ENCODE peak calls at places on chromosomes 4 and X, in six cellular contexts. One of them, this sample, is unnamed.

GRCh38 chr4:120850048-120850599 is 72.4 kb downstream of the PRDM5 start:
- DNase-seq in nephron progenitor cell: no peak
- DNase-seq in tibial nerve: no peak
- DNase-seq in mucosa of descending colon: no peak
- DNase-seq in epithelial cell of esophagus: no peak
- DNase-seq in upper lobe of right lung: no peak
- DNase-seq in this sample: no peak

GRCh38 chrX:153725832-153726285 is 1.2 kb downstream of the ABCD1 start:
- DNase-seq in nephron progenitor cell: no peak
- DNase-seq in tibial nerve: no peak
- DNase-seq in mucosa of descending colon: no peak
- DNase-seq in epithelial cell of esophagus: no peak
- DNase-seq in upper lobe of right lung: no peak
- DNase-seq in this sample: no peak

GRCh38 chr4:24551492-24552330 is 32.6 kb downstream of the DHX15 start:
- DNase-seq in nephron progenitor cell: no peak
- DNase-seq in tibial nerve: no peak
- DNase-seq in mucosa of descending colon: no peak
- DNase-seq in epithelial cell of esophagus: peak; percentile 13
- DNase-seq in upper lobe of right lung: no peak
- DNase-seq in this sample: no peak

GRCh38 chr4:83830138-83830537 is 294.2 kb downstream of the GPAT3 start:
- DNase-seq in nephron progenitor cell: no peak
- DNase-seq in tibial nerve: no peak
- DNase-seq in mucosa of descending colon: no peak
- DNase-seq in epithelial cell of esophagus: no peak
- DNase-seq in upper lobe of right lung: no peak
- DNase-seq in this sample: no peak

GRCh38 chrX:135086197-135086854 is 34.0 kb downstream of the ETDB start:
- DNase-seq in nephron progenitor cell: peak; percentile 23
- DNase-seq in tibial nerve: peak; percentile 38
- DNase-seq in mucosa of descending colon: peak; percentile 62
- DNase-seq in epithelial cell of esophagus: peak; percentile 81
- DNase-seq in upper lobe of right lung: no peak
- DNase-seq in this sample: peak; percentile 36

GRCh38 chr4:24754586-24754985 is 40.8 kb upstream of the SOD3 start:
- DNase-seq in nephron progenitor cell: no peak
- DNase-seq in tibial nerve: no peak
- DNase-seq in mucosa of descending colon: peak; percentile 41
- DNase-seq in epithelial cell of esophagus: peak; percentile 27
- DNase-seq in upper lobe of right lung: no peak
- DNase-seq in this sample: no peak

GRCh38 chr4:139315221-139315675 is 13.0 kb upstream of the NDUFC1 start:
- DNase-seq in nephron progenitor cell: no peak
- DNase-seq in tibial nerve: no peak
- DNase-seq in mucosa of descending colon: no peak
- DNase-seq in epithelial cell of esophagus: no peak
- DNase-seq in upper lobe of right lung: no peak
- DNase-seq in this sample: no peak

GRCh38 chr4:125013891-125014290 is 300.9 kb upstream of the FAT4 start:
- DNase-seq in nephron progenitor cell: no peak
- DNase-seq in tibial nerve: no peak
- DNase-seq in mucosa of descending colon: no peak
- DNase-seq in epithelial cell of esophagus: peak; percentile 67
- DNase-seq in upper lobe of right lung: no peak
- DNase-seq in this sample: no peak

GRCh38 chr4:103150677-103151076 is 47.5 kb downstream of the CENPE start:
- DNase-seq in nephron progenitor cell: no peak
- DNase-seq in tibial nerve: no peak
- DNase-seq in mucosa of descending colon: no peak
- DNase-seq in epithelial cell of esophagus: peak; percentile 76
- DNase-seq in upper lobe of right lung: no peak
- DNase-seq in this sample: no peak

GRCh38 chrX:83419030-83419792 is 88.9 kb upstream of the POU3F4 start:
- DNase-seq in nephron progenitor cell: no peak
- DNase-seq in tibial nerve: no peak
- DNase-seq in mucosa of descending colon: no peak
- DNase-seq in epithelial cell of esophagus: no peak
- DNase-seq in upper lobe of right lung: no peak
- DNase-seq in this sample: no peak

GRCh38 chr4:72312032-72312650 is 256.9 kb downstream of the ADAMTS3 start:
- DNase-seq in nephron progenitor cell: no peak
- DNase-seq in tibial nerve: peak; percentile 72
- DNase-seq in mucosa of descending colon: peak; percentile 50
- DNase-seq in epithelial cell of esophagus: peak; percentile 95
- DNase-seq in upper lobe of right lung: no peak
- DNase-seq in this sample: no peak

GRCh38 chrX:132592880-132593279 is 104.0 kb upstream of the MBNL3 start:
- DNase-seq in nephron progenitor cell: peak; percentile 14
- DNase-seq in tibial nerve: peak; percentile 4
- DNase-seq in mucosa of descending colon: peak; percentile 12
- DNase-seq in epithelial cell of esophagus: peak; percentile 6
- DNase-seq in upper lobe of right lung: no peak
- DNase-seq in this sample: no peak

GRCh38 chr4:55549888-55550287 is 3.2 kb upstream of the CLOCK start:
- DNase-seq in nephron progenitor cell: no peak
- DNase-seq in tibial nerve: no peak
- DNase-seq in mucosa of descending colon: no peak
- DNase-seq in epithelial cell of esophagus: peak; percentile 92
- DNase-seq in upper lobe of right lung: no peak
- DNase-seq in this sample: no peak

GRCh38 chr4:184310881-184311709 is 93.4 kb upstream of the ENPP6 start:
- DNase-seq in nephron progenitor cell: no peak
- DNase-seq in tibial nerve: peak; percentile 45
- DNase-seq in mucosa of descending colon: peak; percentile 92
- DNase-seq in epithelial cell of esophagus: no peak
- DNase-seq in upper lobe of right lung: no peak
- DNase-seq in this sample: no peak

GRCh38 chr4:184313058-184313709 is 95.5 kb upstream of the ENPP6 start:
- DNase-seq in nephron progenitor cell: no peak
- DNase-seq in tibial nerve: peak; percentile 1
- DNase-seq in mucosa of descending colon: no peak
- DNase-seq in epithelial cell of esophagus: no peak
- DNase-seq in upper lobe of right lung: no peak
- DNase-seq in this sample: no peak

GRCh38 chr4:184312126-184312525 is 94.5 kb upstream of the ENPP6 start:
- DNase-seq in nephron progenitor cell: no peak
- DNase-seq in tibial nerve: peak; percentile 0
- DNase-seq in mucosa of descending colon: no peak
- DNase-seq in epithelial cell of esophagus: no peak
- DNase-seq in upper lobe of right lung: no peak
- DNase-seq in this sample: no peak

GRCh38 chr4:184309241-184310170 is 91.8 kb upstream of the ENPP6 start:
- DNase-seq in nephron progenitor cell: no peak
- DNase-seq in tibial nerve: no peak
- DNase-seq in mucosa of descending colon: no peak
- DNase-seq in epithelial cell of esophagus: no peak
- DNase-seq in upper lobe of right lung: no peak
- DNase-seq in this sample: no peak

DNA sequence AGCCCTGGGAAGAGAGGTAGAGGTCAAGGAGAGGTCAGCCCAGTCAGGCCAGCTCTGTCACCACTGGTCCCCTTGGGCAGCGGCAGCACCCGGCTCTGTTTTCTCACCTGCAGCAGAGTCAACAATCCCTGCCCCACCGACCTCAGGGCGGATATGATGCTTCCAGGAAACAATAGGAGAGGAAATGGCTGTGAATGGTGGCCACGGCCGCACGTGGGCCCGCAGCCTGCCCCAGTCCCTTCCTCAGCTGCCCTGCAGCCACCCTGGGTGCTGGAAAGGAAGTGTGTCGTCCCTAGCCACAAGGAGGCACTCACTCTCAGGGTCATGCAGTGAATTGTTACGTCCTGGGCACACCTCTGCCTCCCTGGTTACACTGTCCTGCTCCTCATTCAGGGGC is 92.5 kb upstream of the ENPP6 start:
- DNase-seq in nephron progenitor cell: no peak
- DNase-seq in tibial nerve: no peak
- DNase-seq in mucosa of descending colon: peak; percentile 61
- DNase-seq in epithelial cell of esophagus: peak; percentile 19
- DNase-seq in upper lobe of right lung: no peak
- DNase-seq in this sample: peak; percentile 10
- TF ChIP-seq CTCF in nephron progenitor cell: no peak
- TF ChIP-seq CTCF in tibial nerve: no peak
- TF ChIP-seq CTCF in mucosa of descending colon: no peak
- TF ChIP-seq CTCF in epithelial cell of esophagus: peak; percentile 5
- TF ChIP-seq CTCF in upper lobe of right lung: peak; percentile 38
- TF ChIP-seq CTCF in this sample: peak; percentile 40

DNA sequence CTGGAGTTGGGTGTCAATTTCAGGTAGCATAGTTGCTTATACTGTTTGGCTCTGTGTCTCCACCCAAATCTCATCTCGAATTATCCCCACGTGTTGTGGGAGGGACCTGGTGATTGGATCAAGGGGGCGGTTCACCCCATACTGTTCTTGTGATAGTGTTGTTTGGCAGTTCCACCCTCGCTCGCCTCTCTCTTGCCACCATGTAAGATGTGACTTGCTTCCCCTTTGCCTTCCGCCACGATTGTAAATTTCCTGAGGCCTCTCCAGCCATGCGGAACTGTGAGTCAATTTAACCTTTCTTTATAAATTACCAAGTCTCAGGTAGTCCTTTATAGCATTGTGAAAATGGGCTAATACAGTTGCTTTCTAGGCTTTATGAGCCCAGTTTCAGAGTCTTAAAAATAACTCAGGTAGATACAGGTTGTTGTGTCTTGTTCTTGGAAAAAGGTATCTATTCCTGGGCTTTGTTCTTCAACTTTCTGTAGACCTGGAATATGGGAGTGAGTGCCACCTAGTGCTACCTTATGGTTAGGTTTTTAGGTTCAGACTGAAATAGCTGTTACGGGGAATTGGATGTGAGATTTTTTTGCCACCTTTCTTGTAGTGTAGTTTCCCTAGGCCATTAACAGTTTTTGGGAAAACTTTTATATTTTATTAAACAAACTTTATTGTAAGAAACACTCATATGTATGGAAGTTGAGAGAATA is 15.6 kb downstream of the PGK1 start:
- DNase-seq in nephron progenitor cell: no peak
- DNase-seq in tibial nerve: no peak
- DNase-seq in mucosa of descending colon: no peak
- DNase-seq in epithelial cell of esophagus: no peak
- DNase-seq in upper lobe of right lung: no peak
- DNase-seq in this sample: no peak
- TF ChIP-seq CTCF in nephron progenitor cell: no peak
- TF ChIP-seq CTCF in tibial nerve: no peak
- TF ChIP-seq CTCF in mucosa of descending colon: no peak
- TF ChIP-seq CTCF in epithelial cell of esophagus: peak; percentile 31
- TF ChIP-seq CTCF in upper lobe of right lung: peak; percentile 11
- TF ChIP-seq CTCF in this sample: peak; percentile 49

GRCh38 chrX:85627363-85627762 is 247.9 kb upstream of the POF1B start:
- DNase-seq in nephron progenitor cell: no peak
- DNase-seq in tibial nerve: no peak
- DNase-seq in mucosa of descending colon: no peak
- DNase-seq in epithelial cell of esophagus: no peak
- DNase-seq in upper lobe of right lung: no peak
- DNase-seq in this sample: no peak
- TF ChIP-seq CTCF in nephron progenitor cell: peak; percentile 53
- TF ChIP-seq CTCF in tibial nerve: no peak
- TF ChIP-seq CTCF in mucosa of descending colon: no peak
- TF ChIP-seq CTCF in epithelial cell of esophagus: no peak
- TF ChIP-seq CTCF in upper lobe of right lung: no peak
- TF ChIP-seq CTCF in this sample: peak; percentile 53

GRCh38 chrX:72297953-72298730 is 7.6 kb downstream of the CITED1 start:
- DNase-seq in nephron progenitor cell: no peak
- DNase-seq in tibial nerve: no peak
- DNase-seq in mucosa of descending colon: no peak
- DNase-seq in epithelial cell of esophagus: peak; percentile 40
- DNase-seq in upper lobe of right lung: no peak
- DNase-seq in this sample: no peak
- TF ChIP-seq CTCF in nephron progenitor cell: no peak
- TF ChIP-seq CTCF in tibial nerve: no peak
- TF ChIP-seq CTCF in mucosa of descending colon: no peak
- TF ChIP-seq CTCF in epithelial cell of esophagus: peak; percentile 27
- TF ChIP-seq CTCF in upper lobe of right lung: peak; percentile 30
- TF ChIP-seq CTCF in this sample: peak; percentile 40

DNA sequence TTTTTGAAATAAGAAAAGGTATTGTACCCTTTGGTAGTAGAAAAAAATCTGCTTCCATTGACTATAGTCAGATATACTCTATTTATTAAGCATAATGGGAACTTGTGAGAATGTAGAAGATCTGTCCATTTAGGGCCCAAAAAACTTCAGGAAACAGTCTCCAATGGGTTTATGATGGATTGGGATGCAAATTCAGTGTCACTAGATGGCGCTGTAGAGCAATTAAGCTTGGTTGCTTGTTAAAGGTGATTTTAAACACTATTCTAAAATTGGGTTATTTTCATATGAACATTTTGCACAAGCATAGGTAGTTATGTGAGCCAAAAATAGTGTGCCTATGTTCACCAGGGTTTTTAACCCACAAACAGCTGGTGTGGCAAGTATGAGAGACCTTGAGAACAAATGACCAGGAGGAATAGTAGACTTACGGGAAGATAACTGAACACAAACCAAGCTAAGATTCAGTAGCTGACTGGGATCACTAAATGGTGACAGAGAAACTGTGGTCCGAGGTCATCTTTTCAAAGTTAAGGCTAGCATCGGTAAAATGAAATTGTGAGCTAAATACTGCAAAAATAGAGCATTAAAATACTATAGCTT is 80.3 kb upstream of the LSM6 start:
- DNase-seq in nephron progenitor cell: peak; percentile 44
- DNase-seq in tibial nerve: peak; percentile 78
- DNase-seq in mucosa of descending colon: peak; percentile 87
- DNase-seq in epithelial cell of esophagus: peak; percentile 78
- DNase-seq in upper lobe of right lung: no peak
- DNase-seq in this sample: peak; percentile 17
- TF ChIP-seq CTCF in nephron progenitor cell: peak; percentile 77
- TF ChIP-seq CTCF in tibial nerve: peak; percentile 50
- TF ChIP-seq CTCF in mucosa of descending colon: no peak
- TF ChIP-seq CTCF in epithelial cell of esophagus: peak; percentile 84
- TF ChIP-seq CTCF in upper lobe of right lung: peak; percentile 78
- TF ChIP-seq CTCF in this sample: peak; percentile 79